ENCODE peak calls at places on chromosomes 13 and 19, in ten cellular contexts. U is GM03348; O is stimulated activated CD8-positive, alpha-beta memory T cell treated with anti-CD3 and anti-CD28 coated beads, Interleukin-15, amount 100 ng/mL, for 1 hour; D is NCI-H510A treated with DMSO at 0.1 percent for 48 hours; P is AG04450; N is GM23338; A is NAMALWA; B is HAP-1; T is transverse colon; L is C1 segment of cervical spinal cord. H is an unnamed sample.

GRCh38 chr19:3968556-3969434 is 2.1 kb downstream of the DAPK3 start:
- DNase-seq in U (peak; percentile 96), O (no peak), D (peak; percentile 77), P (peak; percentile 100), N (peak; percentile 97), A (peak; percentile 40), B (peak; percentile 90), T (peak; percentile 79), L (peak; percentile 68), H (peak; percentile 80)

GRCh38 chr19:56139847-56140582 is 1.1 kb upstream of the ZNF444 start:
- DNase-seq in U (no peak), O (no peak), D (no peak), P (no peak), N (no peak), A (no peak), B (no peak), T (no peak), L (no peak), H (no peak)

GRCh38 chr13:71754407-71754974 is 112.5 kb downstream of the DACH1 start:
- DNase-seq in U (no peak), O (no peak), D (no peak), P (no peak), N (peak; percentile 18), A (peak; percentile 13), B (no peak), T (no peak), L (no peak), H (no peak)

GRCh38 chr19:18763674-18764590 is 27.2 kb downstream of the COMP start:
- DNase-seq in U (peak; percentile 92), O (no peak), D (peak; percentile 37), P (no peak), N (no peak), A (no peak), B (no peak), T (no peak), L (peak; percentile 35), H (no peak)

GRCh38 chr19:5339950-5340636 is 519 bp downstream of the PTPRS start:
- DNase-seq in U (peak; percentile 75), O (no peak), D (peak; percentile 51), P (no peak), N (peak; percentile 61), A (no peak), B (peak; percentile 8), T (no peak), L (no peak), H (peak; percentile 61)

GRCh38 chr19:6064703-6065073 is 45.6 kb downstream of the RFX2 start:
- DNase-seq in U (no peak), O (no peak), D (no peak), P (no peak), N (no peak), A (no peak), B (no peak), T (no peak), L (no peak), H (no peak)

GRCh38 chr19:30128211-30128610 is 186.2 kb downstream of the URI1 start:
- DNase-seq in U (no peak), O (no peak), D (no peak), P (no peak), N (no peak), A (no peak), B (no peak), T (no peak), L (no peak), H (no peak)

GRCh38 chr13:113669231-113669870 is 2.3 kb downstream of the GRK1 start:
- DNase-seq in U (no peak), O (no peak), D (no peak), P (no peak), N (no peak), A (no peak), B (no peak), T (peak; percentile 5), L (no peak), H (no peak)

GRCh38 chr19:5932146-5932545 is 18.1 kb downstream of the CAPS start:
- DNase-seq in U (no peak), O (no peak), D (no peak), P (no peak), N (no peak), A (no peak), B (no peak), T (no peak), L (peak; percentile 26), H (no peak)

GRCh38 chr19:53951436-53951835 is 11.3 kb upstream of the CACNG8 start:
- DNase-seq in U (no peak), O (no peak), D (no peak), P (no peak), N (peak; percentile 51), A (no peak), B (no peak), T (no peak), L (no peak), H (no peak)

GRCh38 chr13:113649212-113649611 is 8.8 kb downstream of the ATP4B start:
- DNase-seq in U (no peak), O (no peak), D (no peak), P (no peak), N (peak; percentile 49), A (no peak), B (no peak), T (peak; percentile 3), L (no peak), H (no peak)

GRCh38 chr19:19823916-19824315 is 2.4 kb upstream of the ZNF506 start:
- DNase-seq in U (no peak), O (no peak), D (no peak), P (no peak), N (no peak), A (no peak), B (no peak), T (no peak), L (no peak), H (no peak)

GRCh38 chr13:56166864-56167263 is 973.9 kb upstream of the PRR20A start:
- DNase-seq in U (no peak), O (no peak), D (no peak), P (no peak), N (peak; percentile 80), A (no peak), B (no peak), T (no peak), L (no peak), H (no peak)

GRCh38 chr13:84481958-84482357 is 599.7 kb upstream of the SLITRK1 start:
- DNase-seq in U (peak; percentile 43), O (no peak), D (no peak), P (peak; percentile 57), N (no peak), A (no peak), B (no peak), T (no peak), L (no peak), H (no peak)

GRCh38 chr19:2113436-2114211 is 16.9 kb downstream of the IZUMO4 start:
- DNase-seq in U (no peak), O (no peak), D (no peak), P (no peak), N (no peak), A (no peak), B (no peak), T (no peak), L (no peak), H (no peak)

GRCh38 chr13:28714651-28715050 is 4.1 kb downstream of the SLC46A3 start:
- DNase-seq in U (no peak), O (no peak), D (no peak), P (no peak), N (no peak), A (no peak), B (no peak), T (no peak), L (no peak), H (no peak)